ENCODE peak calls at places on chromosomes 4 and X, in four cellular contexts. One of them, this sample, is unnamed.
A peak's percentile ranks its signal among the peaks of the same experiment; 100 is the strongest.

GRCh38 chr4:627347-627746 is 2.0 kb downstream of the PDE6B start:
- DNase-seq in tibial nerve: no peak
- DNase-seq in tibial artery: peak; percentile 42
- DNase-seq in body of pancreas: no peak
- DNase-seq in this sample: no peak

GRCh38 chr4:5979981-5980380 is 38.2 kb downstream of the C4orf50 start:
- DNase-seq in body of pancreas: no peak
- DNase-seq in tibial artery: peak; percentile 33
- DNase-seq in tibial nerve: no peak
- DNase-seq in this sample: no peak

GRCh38 chr4:147511005-147511660 is 30.2 kb downstream of the EDNRA start:
- DNase-seq in tibial nerve: no peak
- DNase-seq in tibial artery: no peak
- DNase-seq in body of pancreas: no peak
- DNase-seq in this sample: no peak

GRCh38 chrX:53481093-53481492 is 46.9 kb upstream of the HSD17B10 start:
- DNase-seq in body of pancreas: peak; percentile 13
- DNase-seq in tibial artery: no peak
- DNase-seq in tibial nerve: no peak
- DNase-seq in this sample: no peak

GRCh38 chr4:72893354-72894066 is 176.0 kb downstream of the COX18 start:
- DNase-seq in tibial artery: no peak
- DNase-seq in body of pancreas: peak; percentile 52
- DNase-seq in tibial nerve: no peak
- DNase-seq in this sample: no peak

GRCh38 chr4:52173470-52174055 is 122.5 kb downstream of the SPATA18 start:
- DNase-seq in tibial nerve: peak; percentile 50
- DNase-seq in body of pancreas: peak; percentile 20
- DNase-seq in tibial artery: peak; percentile 71
- DNase-seq in this sample: peak; percentile 34

GRCh38 chrX:100410083-100410590 is at the start of gene PCDH19:
- DNase-seq in body of pancreas: peak; percentile 34
- DNase-seq in tibial artery: no peak
- DNase-seq in tibial nerve: peak; percentile 27
- DNase-seq in this sample: peak; percentile 35

GRCh38 chr4:1045193-1045594 is 33.8 kb downstream of the FGFRL1 start:
- DNase-seq in tibial nerve: no peak
- DNase-seq in tibial artery: peak; percentile 64
- DNase-seq in body of pancreas: no peak
- DNase-seq in this sample: no peak

GRCh38 chr4:43244688-43245382 is 352.3 kb downstream of the GRXCR1 start:
- DNase-seq in tibial nerve: no peak
- DNase-seq in body of pancreas: no peak
- DNase-seq in tibial artery: no peak
- DNase-seq in this sample: no peak

GRCh38 chr4:105520819-105521790 is 31.3 kb upstream of the ARHGEF38 start:
- DNase-seq in tibial nerve: peak; percentile 69
- DNase-seq in body of pancreas: peak; percentile 70
- DNase-seq in tibial artery: no peak
- DNase-seq in this sample: no peak

GRCh38 chr4:13559414-13559813 is 15.1 kb upstream of the NKX3-2 start:
- DNase-seq in tibial nerve: no peak
- DNase-seq in tibial artery: no peak
- DNase-seq in body of pancreas: no peak
- DNase-seq in this sample: no peak

GRCh38 chrX:20988118-20988517 is 386.1 kb upstream of the CNKSR2 start:
- DNase-seq in body of pancreas: no peak
- DNase-seq in tibial artery: no peak
- DNase-seq in tibial nerve: no peak
- DNase-seq in this sample: no peak

GRCh38 chr4:13860126-13860525 is 232.6 kb upstream of the BOD1L1 start:
- DNase-seq in body of pancreas: no peak
- DNase-seq in tibial artery: no peak
- DNase-seq in tibial nerve: no peak
- DNase-seq in this sample: no peak

GRCh38 chr4:57405359-57405758 is 295.2 kb upstream of the IGFBP7 start:
- DNase-seq in tibial nerve: no peak
- DNase-seq in tibial artery: no peak
- DNase-seq in body of pancreas: no peak
- DNase-seq in this sample: no peak

GRCh38 chrX:44733931-44734330 is 109.9 kb upstream of the DUSP21 start:
- DNase-seq in tibial artery: no peak
- DNase-seq in tibial nerve: no peak
- DNase-seq in body of pancreas: no peak
- DNase-seq in this sample: no peak

GRCh38 chrX:103175944-103176753 is 38.8 kb upstream of the BEX4 start:
- DNase-seq in tibial artery: peak; percentile 64
- DNase-seq in body of pancreas: peak; percentile 63
- DNase-seq in tibial nerve: peak; percentile 84
- DNase-seq in this sample: peak; percentile 51

GRCh38 chrX:150240643-150240970 is 122.5 kb upstream of the MAMLD1 start:
- DNase-seq in body of pancreas: no peak
- DNase-seq in tibial nerve: no peak
- DNase-seq in tibial artery: no peak
- DNase-seq in this sample: no peak

GRCh38 chr4:146159384-146160058 is 16.0 kb upstream of the LSM6 start:
- DNase-seq in tibial artery: no peak
- DNase-seq in tibial nerve: no peak
- DNase-seq in body of pancreas: no peak
- DNase-seq in this sample: no peak

GRCh38 chr4:42143996-42144395 is 8.5 kb downstream of the BEND4 start:
- DNase-seq in tibial artery: no peak
- DNase-seq in tibial nerve: no peak
- DNase-seq in body of pancreas: no peak
- DNase-seq in this sample: no peak

GRCh38 chr4:185774815-185775684 is 36.9 kb downstream of the SORBS2 start:
- DNase-seq in tibial artery: peak; percentile 87
- DNase-seq in tibial nerve: no peak
- DNase-seq in body of pancreas: peak; percentile 78
- DNase-seq in this sample: peak; percentile 50

GRCh38 chrX:97389761-97390192 is 506.1 kb downstream of the RPA4 start:
- DNase-seq in tibial nerve: no peak
- DNase-seq in tibial artery: no peak
- DNase-seq in body of pancreas: peak; percentile 2
- DNase-seq in this sample: no peak

GRCh38 chrX:1554469-1555210 is 17.7 kb upstream of the P2RY8 start:
- DNase-seq in body of pancreas: no peak
- DNase-seq in tibial nerve: no peak
- DNase-seq in tibial artery: no peak
- DNase-seq in this sample: no peak

GRCh38 chr4:36651253-36651652 is 369.8 kb downstream of the DTHD1 start:
- DNase-seq in body of pancreas: no peak
- DNase-seq in tibial nerve: no peak
- DNase-seq in tibial artery: no peak
- DNase-seq in this sample: no peak

GRCh38 chr4:25919676-25920075 is 5.7 kb downstream of the SMIM20 start:
- DNase-seq in tibial nerve: no peak
- DNase-seq in tibial artery: no peak
- DNase-seq in body of pancreas: no peak
- DNase-seq in this sample: no peak

GRCh38 chr4:96566755-96567154 is 726.9 kb downstream of the PDHA2 start:
- DNase-seq in tibial nerve: no peak
- DNase-seq in body of pancreas: no peak
- DNase-seq in tibial artery: no peak
- DNase-seq in this sample: no peak

GRCh38 chrX:10118530-10118929 is 38.2 kb upstream of the CLCN4 start:
- DNase-seq in tibial artery: no peak
- DNase-seq in tibial nerve: no peak
- DNase-seq in body of pancreas: no peak
- DNase-seq in this sample: no peak

GRCh38 chr4:40193578-40193977 is 3.3 kb upstream of the RHOH start:
- DNase-seq in tibial nerve: no peak
- DNase-seq in body of pancreas: no peak
- DNase-seq in tibial artery: no peak
- DNase-seq in this sample: no peak

GRCh38 chrX:34560180-34560579 is 96.9 kb downstream of the TMEM47 start:
- DNase-seq in tibial artery: no peak
- DNase-seq in tibial nerve: no peak
- DNase-seq in body of pancreas: no peak
- DNase-seq in this sample: no peak

GRCh38 chrX:39070009-39070408 is 268.8 kb downstream of the MID1IP1 start:
- DNase-seq in tibial artery: no peak
- DNase-seq in body of pancreas: no peak
- DNase-seq in tibial nerve: no peak
- DNase-seq in this sample: no peak

GRCh38 chrX:11100281-11101035 is 10.7 kb upstream of the HCCS start:
- DNase-seq in body of pancreas: peak; percentile 3
- DNase-seq in tibial nerve: peak; percentile 33
- DNase-seq in tibial artery: no peak
- DNase-seq in this sample: no peak

GRCh38 chr4:125085-125820 is 952 bp downstream of the ZNF718 start:
- DNase-seq in tibial nerve: no peak
- DNase-seq in tibial artery: peak; percentile 67
- DNase-seq in body of pancreas: peak; percentile 56
- DNase-seq in this sample: peak; percentile 46

GRCh38 chr4:4735136-4735754 is 124.2 kb upstream of the MSX1 start:
- DNase-seq in tibial nerve: no peak
- DNase-seq in tibial artery: no peak
- DNase-seq in body of pancreas: no peak
- DNase-seq in this sample: no peak

GRCh38 chr4:152344001-152344400 is 191.9 kb downstream of the FBXW7 start:
- DNase-seq in tibial nerve: no peak
- DNase-seq in body of pancreas: no peak
- DNase-seq in tibial artery: no peak
- DNase-seq in this sample: no peak

GRCh38 chr4:113260671-113261070 is 211.2 kb downstream of the ANK2 start:
- DNase-seq in tibial nerve: no peak
- DNase-seq in tibial artery: no peak
- DNase-seq in body of pancreas: no peak
- DNase-seq in this sample: no peak

GRCh38 chrX:69093960-69094935 is 71.0 kb downstream of the PJA1 start:
- DNase-seq in body of pancreas: peak; percentile 52
- DNase-seq in tibial nerve: peak; percentile 56
- DNase-seq in tibial artery: no peak
- DNase-seq in this sample: no peak

DNA sequence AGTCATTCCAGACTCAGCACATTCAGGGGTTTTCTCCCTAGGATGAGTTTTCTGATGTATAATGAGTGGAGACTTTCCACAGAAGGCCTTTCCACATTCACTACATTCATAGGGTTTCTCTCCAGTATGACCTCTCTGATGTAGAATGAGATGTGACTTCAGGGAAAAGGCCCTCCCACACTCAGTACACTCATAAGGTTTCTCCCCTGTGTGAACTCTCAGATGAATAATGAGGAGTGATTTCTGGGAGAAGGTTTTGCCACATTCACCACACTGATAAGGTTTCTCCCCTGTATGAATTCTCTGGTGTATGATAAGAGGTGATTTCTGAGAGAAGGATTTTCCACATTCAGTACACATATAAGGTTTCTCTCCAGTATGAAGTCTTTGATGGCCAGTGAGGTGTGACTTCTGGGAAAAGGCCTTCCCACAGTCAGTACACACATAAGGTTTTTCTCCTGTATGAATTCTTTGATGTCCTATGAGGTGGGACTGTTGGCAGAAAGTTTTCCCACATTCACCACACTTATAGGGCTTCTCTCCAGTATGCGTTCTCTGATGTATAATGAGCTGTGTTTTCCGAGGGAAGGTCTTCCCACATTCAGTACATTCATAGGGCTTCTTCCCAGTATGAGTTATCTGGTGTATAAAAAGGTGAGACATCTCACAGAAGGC is 12.7 kb downstream of the ZNF630 start:
- DNase-seq in tibial artery: no peak
- DNase-seq in tibial nerve: no peak
- DNase-seq in body of pancreas: no peak
- DNase-seq in this sample: no peak
- TF ChIP-seq CTCF in tibial artery: no peak
- TF ChIP-seq CTCF in tibial nerve: no peak
- TF ChIP-seq CTCF in body of pancreas: no peak
- TF ChIP-seq CTCF in this sample: no peak

DNA sequence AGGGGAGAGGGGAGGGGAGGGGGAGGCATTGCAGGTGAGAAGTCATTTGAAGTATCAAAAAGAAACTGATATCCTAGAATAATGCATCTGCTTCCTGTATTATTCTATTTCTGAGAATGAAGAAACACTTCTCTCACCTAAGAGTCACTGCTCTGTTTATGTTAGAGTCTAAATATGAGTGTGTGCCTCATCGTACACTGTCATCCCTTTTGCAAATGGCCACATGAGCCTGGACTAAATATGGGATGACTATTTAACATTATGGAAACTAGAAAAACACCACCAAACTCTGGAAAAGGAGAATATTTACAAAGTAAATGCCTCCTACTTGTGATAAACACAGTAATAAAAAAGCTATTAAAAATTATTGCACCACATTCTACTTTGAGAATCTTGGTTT is 146.4 kb upstream of the NOCT start:
- DNase-seq in body of pancreas: no peak
- DNase-seq in tibial nerve: no peak
- DNase-seq in tibial artery: no peak
- DNase-seq in this sample: no peak
- H3K4me3 ChIP-seq in body of pancreas: no peak overlapping the region
- H3K4me3 ChIP-seq in tibial nerve: no peak overlapping the region
- H3K4me3 ChIP-seq in tibial artery: no peak overlapping the region
- H3K4me3 ChIP-seq in this sample: no peak overlapping the region

GRCh38 chrX:154396948-154397887 is 959 bp upstream of the RPL10 start:
- DNase-seq in body of pancreas: peak; percentile 84
- DNase-seq in tibial artery: peak; percentile 87
- DNase-seq in tibial nerve: peak; percentile 52
- DNase-seq in this sample: peak; percentile 80
- H3K9me3 ChIP-seq in body of pancreas: no peaks in the 10 kb centered on the region
- H3K9me3 ChIP-seq in tibial artery: no peaks in the 10 kb centered on the region
- H3K9me3 ChIP-seq in tibial nerve: no peaks in the 10 kb centered on the region
- H3K9me3 ChIP-seq in this sample: peaks cover 5% of the 10 kb centered on the region

DNA sequence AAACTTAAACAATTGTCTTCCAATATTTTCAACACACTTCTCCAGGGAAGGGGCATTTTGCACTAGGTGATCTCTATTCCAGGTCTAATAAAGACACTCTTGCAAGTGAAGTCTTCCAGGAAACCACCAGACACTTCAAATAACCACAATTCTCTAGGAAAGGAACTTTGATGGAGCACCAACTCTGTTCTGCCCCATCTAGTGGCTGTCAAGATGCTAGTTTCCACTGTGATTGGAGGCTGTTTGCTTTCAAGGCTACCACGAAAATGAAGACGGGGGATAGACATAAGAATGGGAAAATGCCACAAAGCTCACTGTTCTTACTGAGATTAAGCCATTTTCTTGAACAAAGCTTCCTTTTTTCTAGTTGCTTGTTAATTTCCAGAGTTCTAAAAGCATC is 100.6 kb upstream of the F9 start:
- DNase-seq in tibial artery: no peak
- DNase-seq in tibial nerve: no peak
- DNase-seq in body of pancreas: no peak
- DNase-seq in this sample: no peak
- TF ChIP-seq CTCF in tibial artery: no peak
- TF ChIP-seq CTCF in tibial nerve: no peak
- TF ChIP-seq CTCF in body of pancreas: no peak
- TF ChIP-seq CTCF in this sample: no peak

GRCh38 chr4:10460313-10461047 is 3.3 kb upstream of the ZNF518B start:
- DNase-seq in body of pancreas: no peak
- DNase-seq in tibial artery: no peak
- DNase-seq in tibial nerve: no peak
- DNase-seq in this sample: no peak
- H3K4me3 ChIP-seq in body of pancreas: no peak overlapping the region
- H3K4me3 ChIP-seq in tibial artery: no peak overlapping the region
- H3K4me3 ChIP-seq in tibial nerve: no peak overlapping the region
- H3K4me3 ChIP-seq in this sample: no peak overlapping the region

This sample was measured in lung.